ENCODE peak calls at places on chromosome 4, in four cellular contexts. One of them, this sample, is unnamed.
A peak's percentile ranks its signal among the peaks of the same experiment; 100 is the strongest.

GRCh38 chr4:155972098-155972497 is 18.4 kb upstream of the CTSO start:
- DNase-seq in mesothelial cell of epicardium: no peak
- DNase-seq in WTC11: peak; percentile 16
- DNase-seq in GM23338: peak; percentile 61
- DNase-seq in this sample: peak; percentile 59

GRCh38 chr4:8019396-8020365 is 80.0 kb upstream of the AFAP1 start:
- DNase-seq in WTC11: no peak
- DNase-seq in mesothelial cell of epicardium: no peak
- DNase-seq in GM23338: no peak
- DNase-seq in this sample: peak; percentile 81

GRCh38 chr4:102061133-102061532 is 270.6 kb downstream of the BANK1 start:
- DNase-seq in mesothelial cell of epicardium: no peak
- DNase-seq in WTC11: no peak
- DNase-seq in GM23338: no peak
- DNase-seq in this sample: no peak

GRCh38 chr4:89715611-89716010 is 121.3 kb downstream of the SNCA start:
- DNase-seq in mesothelial cell of epicardium: no peak
- DNase-seq in WTC11: no peak
- DNase-seq in GM23338: no peak
- DNase-seq in this sample: no peak

GRCh38 chr4:149997881-149998421 is 80.3 kb upstream of the DCLK2 start:
- DNase-seq in WTC11: no peak
- DNase-seq in mesothelial cell of epicardium: no peak
- DNase-seq in GM23338: no peak
- DNase-seq in this sample: no peak

GRCh38 chr4:156547439-156547838 is 424.2 kb downstream of the PDGFC start:
- DNase-seq in GM23338: no peak
- DNase-seq in WTC11: no peak
- DNase-seq in mesothelial cell of epicardium: no peak
- DNase-seq in this sample: no peak

GRCh38 chr4:104025251-104025650 is 305.5 kb upstream of the TACR3 start:
- DNase-seq in WTC11: no peak
- DNase-seq in mesothelial cell of epicardium: no peak
- DNase-seq in GM23338: no peak
- DNase-seq in this sample: no peak

GRCh38 chr4:169110633-169111032 is 100.6 kb upstream of the CBR4 start:
- DNase-seq in WTC11: no peak
- DNase-seq in mesothelial cell of epicardium: no peak
- DNase-seq in GM23338: no peak
- DNase-seq in this sample: no peak

GRCh38 chr4:89253306-89253705 is 54.3 kb downstream of the GPRIN3 start:
- DNase-seq in mesothelial cell of epicardium: no peak
- DNase-seq in GM23338: no peak
- DNase-seq in WTC11: no peak
- DNase-seq in this sample: no peak

GRCh38 chr4:22515888-22516541 is at the start of gene ADGRA3:
- DNase-seq in GM23338: peak; percentile 78
- DNase-seq in WTC11: peak; percentile 77
- DNase-seq in mesothelial cell of epicardium: peak; percentile 69
- DNase-seq in this sample: peak; percentile 92

GRCh38 chr4:123017636-123018390 is 95.4 kb upstream of the NUDT6 start:
- DNase-seq in GM23338: no peak
- DNase-seq in mesothelial cell of epicardium: no peak
- DNase-seq in WTC11: no peak
- DNase-seq in this sample: no peak

GRCh38 chr4:7515390-7515902 is 80.7 kb upstream of the PSAPL1 start:
- DNase-seq in GM23338: no peak
- DNase-seq in WTC11: no peak
- DNase-seq in mesothelial cell of epicardium: no peak
- DNase-seq in this sample: no peak

GRCh38 chr4:2871911-2872310 is 28.3 kb downstream of the ADD1 start:
- DNase-seq in WTC11: no peak
- DNase-seq in GM23338: no peak
- DNase-seq in mesothelial cell of epicardium: no peak
- DNase-seq in this sample: no peak

GRCh38 chr4:5998333-5998936 is 19.8 kb downstream of the C4orf50 start:
- DNase-seq in WTC11: peak; percentile 76
- DNase-seq in GM23338: peak; percentile 85
- DNase-seq in mesothelial cell of epicardium: peak; percentile 53
- DNase-seq in this sample: peak; percentile 92

GRCh38 chr4:161642708-161643107 is 521.1 kb downstream of the FSTL5 start:
- DNase-seq in WTC11: no peak
- DNase-seq in mesothelial cell of epicardium: no peak
- DNase-seq in GM23338: no peak
- DNase-seq in this sample: no peak

GRCh38 chr4:2891294-2891693 is 47.6 kb downstream of the ADD1 start:
- DNase-seq in WTC11: no peak
- DNase-seq in mesothelial cell of epicardium: no peak
- DNase-seq in GM23338: no peak
- DNase-seq in this sample: no peak

GRCh38 chr4:99033956-99034355 is 38.4 kb downstream of the METAP1 start:
- DNase-seq in GM23338: no peak
- DNase-seq in WTC11: no peak
- DNase-seq in mesothelial cell of epicardium: no peak
- DNase-seq in this sample: no peak

GRCh38 chr4:57102050-57102564 is 8.1 kb downstream of the IGFBP7 start:
- DNase-seq in mesothelial cell of epicardium: no peak
- DNase-seq in GM23338: no peak
- DNase-seq in WTC11: no peak
- DNase-seq in this sample: no peak

GRCh38 chr4:174575436-174575835 is 53.1 kb upstream of the HPGD start:
- DNase-seq in mesothelial cell of epicardium: no peak
- DNase-seq in GM23338: no peak
- DNase-seq in WTC11: no peak
- DNase-seq in this sample: no peak

GRCh38 chr4:123832173-123833026 is 435.8 kb downstream of the SPRY1 start:
- DNase-seq in GM23338: no peak
- DNase-seq in mesothelial cell of epicardium: no peak
- DNase-seq in WTC11: no peak
- DNase-seq in this sample: no peak

GRCh38 chr4:145609494-145610427 is 9.4 kb upstream of the MMAA start:
- DNase-seq in mesothelial cell of epicardium: no peak
- DNase-seq in WTC11: peak; percentile 71
- DNase-seq in GM23338: peak; percentile 78
- DNase-seq in this sample: peak; percentile 87

GRCh38 chr4:6346373-6347110 is 76.9 kb downstream of the WFS1 start:
- DNase-seq in mesothelial cell of epicardium: no peak
- DNase-seq in WTC11: no peak
- DNase-seq in GM23338: no peak
- DNase-seq in this sample: no peak

GRCh38 chr4:61514991-61515390 is 314.9 kb downstream of the ADGRL3 start:
- DNase-seq in GM23338: no peak
- DNase-seq in WTC11: no peak
- DNase-seq in mesothelial cell of epicardium: no peak
- DNase-seq in this sample: no peak

GRCh38 chr4:72567821-72568620 is 1.0 kb downstream of the ADAMTS3 start:
- DNase-seq in mesothelial cell of epicardium: peak; percentile 34
- DNase-seq in GM23338: peak; percentile 96
- DNase-seq in WTC11: peak; percentile 88
- DNase-seq in this sample: peak; percentile 94

GRCh38 chr4:111937368-111937767 is 207.9 kb upstream of the FAM241A start:
- DNase-seq in mesothelial cell of epicardium: no peak
- DNase-seq in WTC11: no peak
- DNase-seq in GM23338: peak; percentile 47
- DNase-seq in this sample: no peak

GRCh38 chr4:76485450-76485849 is 50.4 kb downstream of the SHROOM3 start:
- DNase-seq in GM23338: peak; percentile 51
- DNase-seq in mesothelial cell of epicardium: no peak
- DNase-seq in WTC11: no peak
- DNase-seq in this sample: peak; percentile 52

GRCh38 chr4:78938474-78938867 is 767 bp downstream of the PAQR3 start:
- DNase-seq in GM23338: no peak
- DNase-seq in mesothelial cell of epicardium: no peak
- DNase-seq in WTC11: no peak
- DNase-seq in this sample: no peak

GRCh38 chr4:81632581-81633247 is 161.0 kb upstream of the RASGEF1B start:
- DNase-seq in GM23338: no peak
- DNase-seq in WTC11: no peak
- DNase-seq in mesothelial cell of epicardium: no peak
- DNase-seq in this sample: no peak

DNA sequence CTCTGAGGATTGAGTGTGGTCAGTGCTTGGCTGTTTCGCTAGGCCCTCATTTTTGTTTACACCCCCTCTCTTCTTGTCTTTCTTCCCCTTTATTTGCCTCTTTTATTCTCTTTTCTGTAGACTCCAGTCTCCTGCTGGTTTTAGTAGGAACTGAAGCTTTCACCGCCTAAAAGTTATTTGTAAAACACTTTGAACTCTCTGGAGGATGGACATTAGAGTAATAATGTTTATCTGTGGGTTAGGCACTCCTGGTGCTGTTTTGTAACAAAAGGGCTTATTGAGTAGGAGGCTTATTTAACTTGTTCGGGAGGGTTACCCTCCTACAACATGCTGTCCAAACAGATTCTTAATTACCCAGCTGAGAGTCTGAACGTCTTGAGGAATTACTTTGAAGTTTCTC is 1.6 kb upstream of the ARHGAP10 start:
- DNase-seq in GM23338: peak; percentile 44
- DNase-seq in WTC11: no peak
- DNase-seq in mesothelial cell of epicardium: no peak
- DNase-seq in this sample: no peak
- TF ChIP-seq CTCF in GM23338: peak; percentile 30
- TF ChIP-seq CTCF in WTC11: no peak
- TF ChIP-seq CTCF in mesothelial cell of epicardium: peak; percentile 36
- TF ChIP-seq CTCF in this sample: peak; percentile 57

GRCh38 chr4:92606227-92606626 is 302.5 kb downstream of the GRID2 start:
- DNase-seq in mesothelial cell of epicardium: no peak
- DNase-seq in GM23338: no peak
- DNase-seq in WTC11: no peak
- DNase-seq in this sample: no peak

GRCh38 chr4:92599044-92599443 is 295.3 kb downstream of the GRID2 start:
- DNase-seq in mesothelial cell of epicardium: no peak
- DNase-seq in WTC11: no peak
- DNase-seq in GM23338: no peak
- DNase-seq in this sample: no peak

GRCh38 chr4:92600638-92601037 is 296.9 kb downstream of the GRID2 start:
- DNase-seq in WTC11: peak; percentile 52
- DNase-seq in mesothelial cell of epicardium: no peak
- DNase-seq in GM23338: peak; percentile 74
- DNase-seq in this sample: peak; percentile 73
- TF ChIP-seq CTCF in WTC11: peak; percentile 9
- TF ChIP-seq CTCF in mesothelial cell of epicardium: no peak
- TF ChIP-seq CTCF in GM23338: peak; percentile 38
- TF ChIP-seq CTCF in this sample: peak; percentile 59

GRCh38 chr4:40629401-40630334 is at the start of gene RBM47:
- DNase-seq in GM23338: peak; percentile 97
- DNase-seq in WTC11: peak; percentile 83
- DNase-seq in mesothelial cell of epicardium: peak; percentile 74
- DNase-seq in this sample: peak; percentile 94
- TF ChIP-seq CTCF in GM23338: peak; percentile 9
- TF ChIP-seq CTCF in WTC11: no peak
- TF ChIP-seq CTCF in mesothelial cell of epicardium: no peak
- TF ChIP-seq CTCF in this sample: peak; percentile 50

GRCh38 chr4:21514022-21514421 is 434.6 kb downstream of the KCNIP4 start:
- DNase-seq in GM23338: no peak
- DNase-seq in mesothelial cell of epicardium: no peak
- DNase-seq in WTC11: no peak
- DNase-seq in this sample: no peak

GRCh38 chr4:21507439-21507838 is 441.1 kb downstream of the KCNIP4 start:
- DNase-seq in WTC11: no peak
- DNase-seq in mesothelial cell of epicardium: no peak
- DNase-seq in GM23338: peak; percentile 46
- DNase-seq in this sample: peak; percentile 46

GRCh38 chr4:21517460-21517859 is 431.1 kb downstream of the KCNIP4 start:
- DNase-seq in WTC11: no peak
- DNase-seq in GM23338: no peak
- DNase-seq in mesothelial cell of epicardium: no peak
- DNase-seq in this sample: no peak

GRCh38 chr4:21512351-21512750 is 436.2 kb downstream of the KCNIP4 start:
- DNase-seq in GM23338: peak; percentile 80
- DNase-seq in mesothelial cell of epicardium: no peak
- DNase-seq in WTC11: no peak
- DNase-seq in this sample: no peak
- TF ChIP-seq CTCF in GM23338: peak; percentile 73
- TF ChIP-seq CTCF in mesothelial cell of epicardium: peak; percentile 55
- TF ChIP-seq CTCF in WTC11: peak; percentile 37
- TF ChIP-seq CTCF in this sample: peak; percentile 81

GRCh38 chr4:52833941-52834525 is 28.1 kb upstream of the RASL11B start:
- DNase-seq in WTC11: no peak
- DNase-seq in mesothelial cell of epicardium: no peak
- DNase-seq in GM23338: peak; percentile 41
- DNase-seq in this sample: peak; percentile 62
- TF ChIP-seq CTCF in WTC11: no peak
- TF ChIP-seq CTCF in mesothelial cell of epicardium: no peak
- TF ChIP-seq CTCF in GM23338: no peak
- TF ChIP-seq CTCF in this sample: no peak

DNA sequence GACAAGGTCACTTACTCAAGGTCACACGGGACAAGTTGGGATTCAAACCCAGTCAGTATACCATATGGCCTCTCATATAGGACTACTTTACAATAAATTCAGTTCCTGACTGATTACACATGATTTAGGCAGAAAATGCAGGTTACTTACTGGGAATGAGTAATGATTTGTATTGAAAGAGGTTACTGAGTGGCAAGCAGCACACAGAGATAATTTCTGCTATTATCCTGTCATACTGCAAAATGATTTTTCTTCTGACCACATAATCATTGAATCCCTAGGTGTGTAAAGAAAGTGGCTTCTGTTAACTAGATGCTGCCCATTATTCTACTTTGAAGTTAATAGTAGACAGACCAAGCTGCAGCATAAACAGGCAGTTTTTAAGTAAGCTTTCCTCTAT is 8.2 kb downstream of the FREM3 start:
- DNase-seq in GM23338: no peak
- DNase-seq in WTC11: no peak
- DNase-seq in mesothelial cell of epicardium: no peak
- DNase-seq in this sample: no peak
- TF ChIP-seq CTCF in GM23338: no peak
- TF ChIP-seq CTCF in WTC11: no peak
- TF ChIP-seq CTCF in mesothelial cell of epicardium: no peak
- TF ChIP-seq CTCF in this sample: no peak

GRCh38 chr4:165048170-165048569 is 5.5 kb upstream of the TRIM75 start:
- DNase-seq in mesothelial cell of epicardium: no peak
- DNase-seq in GM23338: peak; percentile 21
- DNase-seq in WTC11: no peak
- DNase-seq in this sample: peak; percentile 69
- TF ChIP-seq CTCF in mesothelial cell of epicardium: no peak
- TF ChIP-seq CTCF in GM23338: no peak
- TF ChIP-seq CTCF in WTC11: no peak
- TF ChIP-seq CTCF in this sample: no peak

GRCh38 chr4:85369703-85370380 is 105.1 kb upstream of the ARHGAP24 start:
- DNase-seq in GM23338: no peak
- DNase-seq in WTC11: no peak
- DNase-seq in mesothelial cell of epicardium: no peak
- DNase-seq in this sample: no peak
- TF ChIP-seq CTCF in GM23338: no peak
- TF ChIP-seq CTCF in WTC11: no peak
- TF ChIP-seq CTCF in mesothelial cell of epicardium: no peak
- TF ChIP-seq CTCF in this sample: no peak